ENCODE peak calls at places on chromosomes 2 and 18, in four cellular contexts. One of them, this sample, is unnamed.

GRCh38 chr2:100292022-100292580 is 30.2 kb downstream of the LONRF2 start:
- DNase-seq in heart left ventricle: no peak
- DNase-seq in SJSA1: peak; percentile 78
- DNase-seq in iPS DF 6.9: no peak
- DNase-seq in this sample: peak; percentile 37

GRCh38 chr2:23824777-23825212 is 102.1 kb downstream of the ATAD2B start:
- DNase-seq in iPS DF 6.9: no peak
- DNase-seq in heart left ventricle: no peak
- DNase-seq in SJSA1: peak; percentile 60
- DNase-seq in this sample: no peak

GRCh38 chr18:400466-400865 is 100.0 kb downstream of the COLEC12 start:
- DNase-seq in heart left ventricle: no peak
- DNase-seq in SJSA1: peak; percentile 89
- DNase-seq in iPS DF 6.9: no peak
- DNase-seq in this sample: no peak

GRCh38 chr2:165428996-165429395 is 40.5 kb upstream of the CSRNP3 start:
- DNase-seq in SJSA1: no peak
- DNase-seq in heart left ventricle: no peak
- DNase-seq in iPS DF 6.9: no peak
- DNase-seq in this sample: no peak

GRCh38 chr2:13106302-13106701 is 389.6 kb downstream of the TRIB2 start:
- DNase-seq in heart left ventricle: no peak
- DNase-seq in iPS DF 6.9: no peak
- DNase-seq in SJSA1: no peak
- DNase-seq in this sample: no peak

GRCh38 chr2:70686577-70687460 is 81.2 kb downstream of the ADD2 start:
- DNase-seq in heart left ventricle: peak; percentile 59
- DNase-seq in iPS DF 6.9: peak; percentile 58
- DNase-seq in SJSA1: peak; percentile 46
- DNase-seq in this sample: no peak

GRCh38 chr2:173290518-173290917 is 64.2 kb upstream of the CDCA7 start:
- DNase-seq in heart left ventricle: no peak
- DNase-seq in SJSA1: no peak
- DNase-seq in iPS DF 6.9: no peak
- DNase-seq in this sample: no peak

GRCh38 chr2:38581193-38582147 is 21.3 kb downstream of the HNRNPLL start:
- DNase-seq in SJSA1: peak; percentile 63
- DNase-seq in iPS DF 6.9: peak; percentile 52
- DNase-seq in heart left ventricle: peak; percentile 43
- DNase-seq in this sample: no peak

GRCh38 chr2:236676131-236676873 is 106.7 kb downstream of the ACKR3 start:
- DNase-seq in iPS DF 6.9: no peak
- DNase-seq in heart left ventricle: no peak
- DNase-seq in SJSA1: no peak
- DNase-seq in this sample: no peak

GRCh38 chr2:96427917-96428316 is 77.2 kb downstream of the NEURL3 start:
- DNase-seq in iPS DF 6.9: no peak
- DNase-seq in SJSA1: peak; percentile 40
- DNase-seq in heart left ventricle: no peak
- DNase-seq in this sample: no peak

GRCh38 chr2:51225377-51225776 is 193.4 kb upstream of the NRXN1 start:
- DNase-seq in SJSA1: no peak
- DNase-seq in heart left ventricle: no peak
- DNase-seq in iPS DF 6.9: no peak
- DNase-seq in this sample: no peak

GRCh38 chr2:215888680-215889079 is 124.7 kb downstream of the MREG start:
- DNase-seq in iPS DF 6.9: no peak
- DNase-seq in heart left ventricle: no peak
- DNase-seq in SJSA1: no peak
- DNase-seq in this sample: no peak

GRCh38 chr18:49207373-49207772 is 253.1 kb downstream of the DYM start:
- DNase-seq in SJSA1: peak; percentile 56
- DNase-seq in iPS DF 6.9: no peak
- DNase-seq in heart left ventricle: no peak
- DNase-seq in this sample: no peak

GRCh38 chr2:67240507-67240906 is 156.6 kb upstream of the ETAA1 start:
- DNase-seq in heart left ventricle: no peak
- DNase-seq in SJSA1: no peak
- DNase-seq in iPS DF 6.9: no peak
- DNase-seq in this sample: no peak

GRCh38 chr2:152407204-152407721 is 72.3 kb downstream of the FMNL2 start:
- DNase-seq in iPS DF 6.9: no peak
- DNase-seq in heart left ventricle: peak; percentile 44
- DNase-seq in SJSA1: peak; percentile 23
- DNase-seq in this sample: no peak
- H3K4me1 ChIP-seq in iPS DF 6.9: peaks cover 6% of the 10 kb centered on the region
- H3K4me1 ChIP-seq in heart left ventricle: no peaks in the 10 kb centered on the region
- H3K4me1 ChIP-seq in SJSA1: peaks cover 43% of the 10 kb centered on the region
- H3K4me1 ChIP-seq in this sample: peaks cover 75% of the 10 kb centered on the region

DNA sequence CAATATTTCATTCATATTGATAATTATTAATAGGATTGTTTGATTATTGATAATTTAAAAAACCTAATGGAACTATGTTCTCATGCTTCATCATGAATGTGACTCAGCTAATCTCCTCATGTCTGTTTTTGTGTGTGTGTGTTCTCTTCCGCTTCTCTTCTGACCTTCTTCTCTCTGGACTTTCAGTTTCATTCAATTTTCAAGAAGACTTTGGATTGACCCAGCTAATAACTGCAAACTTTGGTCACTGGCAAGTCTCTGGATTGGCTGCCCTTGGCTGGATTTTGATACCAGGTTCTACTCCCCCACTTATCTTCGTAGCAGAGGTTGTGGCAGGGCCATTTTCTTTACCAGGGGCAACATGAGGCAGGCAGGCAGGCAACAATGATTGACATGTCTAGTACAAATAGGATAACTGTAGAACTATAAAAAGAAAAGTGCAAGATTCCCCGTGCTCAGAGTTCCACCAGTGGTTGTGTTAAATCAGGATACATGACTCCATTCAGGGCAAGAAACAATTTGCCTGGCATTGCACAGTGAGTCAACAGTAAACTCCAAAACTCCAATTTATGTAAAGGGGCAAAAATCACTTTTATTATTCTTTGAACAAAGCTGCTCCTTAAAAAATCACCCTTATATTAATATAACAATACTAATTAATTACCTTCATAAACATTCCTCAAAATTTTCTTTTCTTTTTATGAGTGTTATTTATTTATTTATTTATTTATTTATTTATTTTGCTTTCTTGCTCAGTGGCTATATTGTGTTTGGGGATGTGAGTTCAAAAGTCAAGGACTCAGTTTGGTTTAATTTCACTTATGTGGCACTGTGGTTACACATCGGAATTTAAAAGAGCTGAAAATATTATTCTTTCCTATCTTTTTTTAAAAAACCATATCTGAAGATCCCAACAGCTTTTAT is 167.6 kb downstream of the RND3 start:
- DNase-seq in heart left ventricle: no peak
- DNase-seq in SJSA1: no peak
- DNase-seq in iPS DF 6.9: no peak
- DNase-seq in this sample: no peak
- H3K9me3 ChIP-seq in heart left ventricle: peaks cover 14% of the 10 kb centered on the region
- H3K9me3 ChIP-seq in SJSA1: no peaks in the 10 kb centered on the region
- H3K9me3 ChIP-seq in iPS DF 6.9: no peaks in the 10 kb centered on the region
- H3K9me3 ChIP-seq in this sample: peaks cover 6% of the 10 kb centered on the region

GRCh38 chr2:231780909-231781797 is at the start of gene PDE6D:
- DNase-seq in SJSA1: peak; percentile 100
- DNase-seq in heart left ventricle: peak; percentile 98
- DNase-seq in iPS DF 6.9: peak; percentile 94
- DNase-seq in this sample: peak; percentile 99
- H3K27ac ChIP-seq in SJSA1: peak within 1 kb of the TSS; percentile 3
- H3K27ac ChIP-seq in heart left ventricle: peak within 1 kb of the TSS; percentile 88
- H3K27ac ChIP-seq in iPS DF 6.9: no peak within 1 kb of the TSS
- H3K27ac ChIP-seq in this sample: peak within 1 kb of the TSS; percentile 91

GRCh38 chr2:109513230-109513629 is 100.5 kb downstream of the SEPTIN10 start:
- DNase-seq in heart left ventricle: no peak
- DNase-seq in SJSA1: no peak
- DNase-seq in iPS DF 6.9: no peak
- DNase-seq in this sample: no peak
- H3K4me1 ChIP-seq in heart left ventricle: no peaks in the 10 kb centered on the region
- H3K4me1 ChIP-seq in SJSA1: peaks cover 9% of the 10 kb centered on the region
- H3K4me1 ChIP-seq in iPS DF 6.9: no peaks in the 10 kb centered on the region
- H3K4me1 ChIP-seq in this sample: peaks cover 11% of the 10 kb centered on the region

DNA sequence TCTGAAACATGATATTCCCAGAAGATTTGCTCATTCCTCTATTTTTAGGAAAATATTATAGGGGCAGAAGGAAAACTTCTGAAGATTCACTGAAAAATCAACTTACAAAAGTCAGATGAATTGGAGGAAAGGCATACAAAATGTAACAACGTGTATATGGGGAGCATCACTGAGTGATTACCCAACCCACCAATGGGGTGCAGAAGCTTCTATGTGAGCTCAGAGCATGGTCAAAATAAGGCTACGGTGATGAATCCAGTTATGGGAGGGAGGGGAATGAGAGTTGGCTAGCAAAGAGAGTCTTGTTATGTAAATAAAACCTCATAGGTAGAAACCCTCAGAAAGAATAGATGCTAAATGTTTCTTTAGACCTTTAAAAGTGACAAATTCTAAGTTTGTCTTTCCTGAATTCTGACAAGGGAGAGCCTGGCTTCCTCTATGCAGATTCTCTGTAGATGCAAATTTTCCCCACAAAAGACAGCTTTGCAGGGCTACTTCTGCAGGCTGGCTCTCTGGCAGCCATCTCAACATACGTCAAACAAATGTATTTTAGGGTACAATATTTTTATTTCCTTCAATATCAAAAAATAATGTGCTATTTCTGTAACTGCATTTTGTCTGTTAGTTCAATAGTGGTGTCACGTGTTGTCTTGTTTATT is 171.4 kb upstream of the NDUFV2 start:
- DNase-seq in heart left ventricle: no peak
- DNase-seq in SJSA1: no peak
- DNase-seq in iPS DF 6.9: no peak
- DNase-seq in this sample: no peak
- H3K9me3 ChIP-seq in heart left ventricle: peaks cover 22% of the 10 kb centered on the region
- H3K9me3 ChIP-seq in SJSA1: peaks cover 29% of the 10 kb centered on the region
- H3K9me3 ChIP-seq in iPS DF 6.9: peaks cover 4% of the 10 kb centered on the region
- H3K9me3 ChIP-seq in this sample: no peaks in the 10 kb centered on the region

DNA sequence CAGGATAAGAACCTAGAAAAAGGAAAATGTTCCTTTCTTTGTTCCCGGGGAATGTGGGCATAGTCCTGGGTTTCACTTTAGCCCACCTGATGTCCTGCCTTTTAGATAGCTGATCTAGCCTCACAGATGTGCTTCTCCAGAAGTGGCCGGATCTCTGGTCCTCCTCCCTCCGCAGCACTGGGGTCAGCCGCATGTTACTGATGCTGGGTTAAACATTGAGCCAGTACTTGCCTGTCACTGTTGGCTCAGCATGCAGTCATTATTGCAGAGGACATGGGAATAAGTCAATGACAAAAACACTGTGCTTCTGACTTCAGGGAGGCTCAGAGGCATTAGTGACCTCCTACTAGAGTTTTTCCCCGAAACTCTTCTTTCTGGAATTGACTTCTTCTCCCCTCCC is 27.6 kb downstream of the NCK2 start:
- DNase-seq in iPS DF 6.9: no peak
- DNase-seq in SJSA1: no peak
- DNase-seq in heart left ventricle: peak; percentile 46
- DNase-seq in this sample: no peak
- H3K27ac ChIP-seq in iPS DF 6.9: no peak overlapping the region
- H3K27ac ChIP-seq in SJSA1: no peak overlapping the region
- H3K27ac ChIP-seq in heart left ventricle: peak overlapping the region; percentile 48
- H3K27ac ChIP-seq in this sample: peak overlapping the region; percentile 68

GRCh38 chr2:218398437-218399390 is 954 bp upstream of the CTDSP1 start:
- DNase-seq in iPS DF 6.9: no peak
- DNase-seq in SJSA1: no peak
- DNase-seq in heart left ventricle: peak; percentile 93
- DNase-seq in this sample: peak; percentile 88
- H3K4me1 ChIP-seq in iPS DF 6.9: peaks cover 11% of the 10 kb centered on the region
- H3K4me1 ChIP-seq in SJSA1: peaks cover 31% of the 10 kb centered on the region
- H3K4me1 ChIP-seq in heart left ventricle: peaks cover 9% of the 10 kb centered on the region
- H3K4me1 ChIP-seq in this sample: peaks cover 71% of the 10 kb centered on the region

DNA sequence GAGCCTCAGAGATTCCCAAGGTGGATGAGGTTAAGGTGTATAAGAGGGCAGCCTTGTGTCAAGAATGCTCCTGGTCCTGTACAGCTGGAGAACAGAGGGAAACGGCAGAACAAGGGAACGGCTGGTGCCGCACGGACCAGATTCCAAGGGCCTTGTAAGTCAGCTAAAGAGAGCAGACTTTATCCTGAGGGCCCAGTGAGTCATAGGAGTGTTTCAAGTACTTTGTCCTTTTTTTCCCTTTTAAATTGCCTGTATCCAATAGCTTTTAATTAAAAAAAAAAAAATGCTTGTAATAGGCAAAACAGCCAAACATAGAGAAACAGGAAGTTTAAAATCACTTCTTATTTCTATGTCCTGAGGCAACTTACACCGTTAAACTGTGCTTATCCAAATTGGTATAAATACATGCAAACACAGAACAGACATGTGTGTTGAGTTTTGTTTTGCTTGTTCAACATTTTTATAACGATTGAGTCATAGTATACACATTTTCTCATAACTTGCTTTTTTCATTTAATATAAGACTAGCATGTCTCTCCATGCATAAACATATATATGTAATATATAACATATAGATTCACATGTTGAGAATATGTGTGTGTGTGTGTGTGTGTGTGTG is 42.1 kb upstream of the EVA1A start:
- DNase-seq in SJSA1: peak; percentile 79
- DNase-seq in heart left ventricle: no peak
- DNase-seq in iPS DF 6.9: no peak
- DNase-seq in this sample: no peak
- H3K9me3 ChIP-seq in SJSA1: no peaks in the 10 kb centered on the region
- H3K9me3 ChIP-seq in heart left ventricle: no peaks in the 10 kb centered on the region
- H3K9me3 ChIP-seq in iPS DF 6.9: no peaks in the 10 kb centered on the region
- H3K9me3 ChIP-seq in this sample: no peaks in the 10 kb centered on the region

DNA sequence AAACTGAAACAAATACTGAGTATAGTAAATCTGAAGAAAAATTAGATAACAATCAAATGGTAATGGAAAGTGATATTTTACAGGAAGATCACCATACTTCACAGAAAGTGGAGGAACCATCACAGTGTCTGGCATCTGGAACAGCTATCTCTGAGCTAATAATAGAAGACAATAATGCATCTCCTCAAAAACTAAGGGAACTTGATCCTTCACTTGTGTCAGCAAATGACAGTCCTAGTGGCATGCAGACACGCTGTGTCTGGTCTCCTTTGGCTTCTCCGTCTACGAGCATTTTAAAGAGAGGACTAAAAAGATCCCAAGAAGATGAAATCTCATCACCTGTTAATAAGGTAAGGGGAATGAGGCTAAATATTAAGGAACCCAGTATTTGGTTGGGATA is 56.1 kb downstream of the RIF1 start:
- DNase-seq in iPS DF 6.9: no peak
- DNase-seq in SJSA1: no peak
- DNase-seq in heart left ventricle: no peak
- DNase-seq in this sample: no peak
- H3K27ac ChIP-seq in iPS DF 6.9: no peak overlapping the region
- H3K27ac ChIP-seq in SJSA1: no peak overlapping the region
- H3K27ac ChIP-seq in heart left ventricle: no peak overlapping the region
- H3K27ac ChIP-seq in this sample: no peak overlapping the region

This sample was measured in stomach.